ENCODE peak calls at places on chromosomes 7 and 10, in six cellular contexts. S is stimulated activated CD4-positive, alpha-beta T cell treated with anti-CD3 and anti-CD28 coated beads, Interleukin-1b, Interleukin-23, amount 100 ng/mL, for 4 hours; Y is astrocyte of the spinal cord; F is pons; C is GM03348; D is dermis microvascular lymphatic vessel endothelial cell. L is an unnamed sample.

GRCh38 chr7:142319970-142320369 is 62.1 kb upstream of the PRSS58 start:
- DNase-seq in S (peak; percentile 28), Y (no peak), F (no peak), C (no peak), D (no peak), L (peak; percentile 39)

GRCh38 chr7:158042156-158042880 is 545.3 kb downstream of the PTPRN2 start:
- DNase-seq in S (no peak), Y (no peak), F (no peak), C (no peak), D (no peak), L (no peak)

GRCh38 chr10:16586358-16587138 is 64.9 kb upstream of the C1QL3 start:
- DNase-seq in S (no peak), Y (no peak), F (no peak), C (no peak), D (no peak), L (no peak)

GRCh38 chr10:98536551-98536950 is 89.8 kb upstream of the HPS1 start:
- DNase-seq in S (no peak), Y (peak; percentile 8), F (no peak), C (peak; percentile 23), D (no peak), L (no peak)

GRCh38 chr7:104627516-104627915 is 299.1 kb downstream of the LHFPL3 start:
- DNase-seq in S (no peak), Y (peak; percentile 31), F (peak; percentile 49), C (peak; percentile 30), D (peak; percentile 22), L (no peak)

GRCh38 chr10:114821915-114822770 is 563 bp downstream of the FHIP2A start:
- DNase-seq in S (peak; percentile 41), Y (peak; percentile 62), F (no peak), C (peak; percentile 58), D (peak; percentile 5), L (peak; percentile 36)

GRCh38 chr7:91248996-91249395 is 15.2 kb upstream of the FZD1 start:
- DNase-seq in S (no peak), Y (no peak), F (no peak), C (no peak), D (no peak), L (no peak)

GRCh38 chr7:1966631-1967200 is 266.0 kb downstream of the MAD1L1 start:
- DNase-seq in S (no peak), Y (no peak), F (no peak), C (no peak), D (no peak), L (peak; percentile 75)

GRCh38 chr7:158541330-158542010 is 46.2 kb downstream of the PTPRN2 start:
- DNase-seq in S (no peak), Y (no peak), F (peak; percentile 62), C (no peak), D (no peak), L (no peak)

GRCh38 chr10:121683803-121684202 is 85.6 kb upstream of the FGFR2 start:
- DNase-seq in S (no peak), Y (no peak), F (no peak), C (no peak), D (no peak), L (no peak)

GRCh38 chr7:106840342-106840741 is 24.7 kb upstream of the PIK3CG start:
- DNase-seq in S (no peak), Y (peak; percentile 81), F (no peak), C (peak; percentile 80), D (no peak), L (no peak)

GRCh38 chr10:14648042-14648765 is 126.5 kb downstream of the FAM107B start:
- DNase-seq in S (peak; percentile 32), Y (peak; percentile 52), F (peak; percentile 87), C (peak; percentile 58), D (peak; percentile 23), L (no peak)

GRCh38 chr7:115406216-115406615 is 484.3 kb downstream of the MDFIC start:
- DNase-seq in S (no peak), Y (no peak), F (no peak), C (no peak), D (no peak), L (no peak)

GRCh38 chr10:130805635-130806030 is 505.9 kb downstream of the TCERG1L start:
- DNase-seq in S (no peak), Y (no peak), F (no peak), C (no peak), D (no peak), L (no peak)

GRCh38 chr10:127715782-127716378 is 21.1 kb upstream of the FOXI2 start:
- DNase-seq in S (no peak), Y (peak; percentile 8), F (peak; percentile 79), C (peak; percentile 28), D (peak; percentile 36), L (peak; percentile 57)

L was measured in NCI-H2171 treated with DMSO at 0.1 percent for 48 hours.